ENCODE peak calls at places on chromosomes 11 and 22, in four cellular contexts. One of them, this sample, is unnamed.

GRCh38 chr11:37509471-37509870 is 911.4 kb upstream of the RAG2 start:
- DNase-seq in thyroid gland: no peak
- DNase-seq in right lobe of liver: no peak
- DNase-seq in gastrocnemius medialis: no peak
- DNase-seq in this sample: no peak

GRCh38 chr11:121780971-121781370 is 328.2 kb upstream of the SORL1-AS1 start:
- DNase-seq in thyroid gland: no peak
- DNase-seq in gastrocnemius medialis: no peak
- DNase-seq in right lobe of liver: no peak
- DNase-seq in this sample: no peak

GRCh38 chr11:128179049-128179448 is 408.3 kb downstream of the ETS1 start:
- DNase-seq in right lobe of liver: no peak
- DNase-seq in thyroid gland: no peak
- DNase-seq in gastrocnemius medialis: no peak
- DNase-seq in this sample: no peak

GRCh38 chr11:44623321-44623715 is 57.9 kb downstream of the CD82 start:
- DNase-seq in thyroid gland: peak
- DNase-seq in right lobe of liver: no peak
- DNase-seq in gastrocnemius medialis: no peak
- DNase-seq in this sample: no peak

GRCh38 chr22:41557401-41558240 is 3.2 kb upstream of the CSDC2 start:
- DNase-seq in thyroid gland: peak
- DNase-seq in right lobe of liver: peak
- DNase-seq in gastrocnemius medialis: no peak
- DNase-seq in this sample: no peak

GRCh38 chr11:91956711-91957110 is 267.9 kb upstream of the FAT3 start:
- DNase-seq in thyroid gland: no peak
- DNase-seq in gastrocnemius medialis: no peak
- DNase-seq in right lobe of liver: no peak
- DNase-seq in this sample: no peak

GRCh38 chr11:111115890-111116289 is 129.6 kb upstream of the POU2AF2 start:
- DNase-seq in right lobe of liver: no peak
- DNase-seq in gastrocnemius medialis: no peak
- DNase-seq in thyroid gland: no peak
- DNase-seq in this sample: no peak

GRCh38 chr11:10908215-10908990 is 50.5 kb upstream of the ZBED5 start:
- DNase-seq in right lobe of liver: no peak
- DNase-seq in thyroid gland: peak
- DNase-seq in gastrocnemius medialis: no peak
- DNase-seq in this sample: no peak

GRCh38 chr11:58726594-58727414 is 4.9 kb downstream of the GLYAT start:
- DNase-seq in right lobe of liver: no peak
- DNase-seq in gastrocnemius medialis: no peak
- DNase-seq in thyroid gland: no peak
- DNase-seq in this sample: no peak

GRCh38 chr22:45934659-45935341 is 42.2 kb downstream of the WNT7B start:
- DNase-seq in gastrocnemius medialis: no peak
- DNase-seq in right lobe of liver: no peak
- DNase-seq in thyroid gland: peak
- DNase-seq in this sample: peak

GRCh38 chr11:72411623-72412532 is 22.5 kb downstream of the CLPB start:
- DNase-seq in gastrocnemius medialis: no peak
- DNase-seq in thyroid gland: peak
- DNase-seq in right lobe of liver: no peak
- DNase-seq in this sample: peak

GRCh38 chr11:33248416-33248957 is 8.7 kb upstream of the HIPK3 start:
- DNase-seq in gastrocnemius medialis: no peak
- DNase-seq in thyroid gland: peak
- DNase-seq in right lobe of liver: no peak
- DNase-seq in this sample: no peak

GRCh38 chr22:41917906-41918791 is 3.3 kb upstream of the SHISA8 start:
- DNase-seq in thyroid gland: peak
- DNase-seq in right lobe of liver: peak
- DNase-seq in gastrocnemius medialis: no peak
- DNase-seq in this sample: no peak

GRCh38 chr11:75931124-75931523 is 116.1 kb downstream of the UVRAG start:
- DNase-seq in thyroid gland: no peak
- DNase-seq in gastrocnemius medialis: no peak
- DNase-seq in right lobe of liver: no peak
- DNase-seq in this sample: no peak

GRCh38 chr22:28358244-28358777 is 321.3 kb downstream of the TTC28 start:
- DNase-seq in gastrocnemius medialis: no peak
- DNase-seq in right lobe of liver: no peak
- DNase-seq in thyroid gland: no peak
- DNase-seq in this sample: no peak

GRCh38 chr11:59791639-59792038 is 18.9 kb downstream of the MRPL16 start:
- DNase-seq in right lobe of liver: no peak
- DNase-seq in thyroid gland: no peak
- DNase-seq in gastrocnemius medialis: no peak
- DNase-seq in this sample: no peak

GRCh38 chr11:85965202-85965601 is 103.7 kb downstream of the PICALM start:
- DNase-seq in right lobe of liver: no peak
- DNase-seq in thyroid gland: no peak
- DNase-seq in gastrocnemius medialis: no peak
- DNase-seq in this sample: no peak

GRCh38 chr11:117315285-117316196 is 515 bp downstream of the BACE1 start:
- DNase-seq in thyroid gland: peak
- DNase-seq in right lobe of liver: peak
- DNase-seq in gastrocnemius medialis: no peak
- DNase-seq in this sample: no peak

GRCh38 chr11:69546735-69547370 is 65.4 kb downstream of the LINC01488 start:
- DNase-seq in thyroid gland: no peak
- DNase-seq in gastrocnemius medialis: no peak
- DNase-seq in right lobe of liver: no peak
- DNase-seq in this sample: peak

GRCh38 chr22:43090130-43090789 is 1.1 kb upstream of the TTLL1 start:
- DNase-seq in gastrocnemius medialis: peak
- DNase-seq in right lobe of liver: peak
- DNase-seq in thyroid gland: peak
- DNase-seq in this sample: peak

GRCh38 chr11:33211588-33211987 is 45.6 kb upstream of the HIPK3 start:
- DNase-seq in right lobe of liver: no peak
- DNase-seq in thyroid gland: no peak
- DNase-seq in gastrocnemius medialis: no peak
- DNase-seq in this sample: no peak

GRCh38 chr11:2940166-2940929 is 11.1 kb upstream of the PHLDA2 start:
- DNase-seq in right lobe of liver: no peak
- DNase-seq in thyroid gland: peak
- DNase-seq in gastrocnemius medialis: no peak
- DNase-seq in this sample: peak

GRCh38 chr11:72789493-72790131 is 4.2 kb downstream of the STARD10 start:
- DNase-seq in thyroid gland: no peak
- DNase-seq in right lobe of liver: peak
- DNase-seq in gastrocnemius medialis: peak
- DNase-seq in this sample: no peak

GRCh38 chr22:43110927-43111623 is 525 bp downstream of the BIK start:
- DNase-seq in gastrocnemius medialis: no peak
- DNase-seq in thyroid gland: peak
- DNase-seq in right lobe of liver: peak
- DNase-seq in this sample: peak

GRCh38 chr11:45654741-45655283 is 10.6 kb downstream of the CHST1 start:
- DNase-seq in gastrocnemius medialis: no peak
- DNase-seq in thyroid gland: no peak
- DNase-seq in right lobe of liver: no peak
- DNase-seq in this sample: no peak

GRCh38 chr11:112270551-112271180 is 10.0 kb upstream of the PLET1 start:
- DNase-seq in right lobe of liver: no peak
- DNase-seq in thyroid gland: peak
- DNase-seq in gastrocnemius medialis: no peak
- DNase-seq in this sample: no peak

GRCh38 chr11:82939456-82939855 is 37.9 kb downstream of the DDIAS start:
- DNase-seq in thyroid gland: no peak
- DNase-seq in right lobe of liver: no peak
- DNase-seq in gastrocnemius medialis: no peak
- DNase-seq in this sample: no peak

GRCh38 chr22:26479792-26480610 is 3.6 kb downstream of the HPS4 start:
- DNase-seq in right lobe of liver: no peak
- DNase-seq in gastrocnemius medialis: no peak
- DNase-seq in thyroid gland: no peak
- DNase-seq in this sample: no peak

GRCh38 chr22:46738961-46739870 is 1.2 kb upstream of the CERK start:
- DNase-seq in thyroid gland: peak
- DNase-seq in right lobe of liver: no peak
- DNase-seq in gastrocnemius medialis: peak
- DNase-seq in this sample: no peak

GRCh38 chr22:23207786-23208325 is 27.5 kb downstream of the BCR start:
- DNase-seq in right lobe of liver: no peak
- DNase-seq in gastrocnemius medialis: no peak
- DNase-seq in thyroid gland: peak
- DNase-seq in this sample: no peak

GRCh38 chr11:118438314-118438931 is 2.1 kb downstream of the KMT2A start:
- DNase-seq in right lobe of liver: no peak
- DNase-seq in gastrocnemius medialis: peak
- DNase-seq in thyroid gland: peak
- DNase-seq in this sample: no peak

GRCh38 chr22:38984224-38984623 is 2.1 kb downstream of the APOBEC3B start:
- DNase-seq in right lobe of liver: no peak
- DNase-seq in thyroid gland: no peak
- DNase-seq in gastrocnemius medialis: no peak
- DNase-seq in this sample: no peak

GRCh38 chr22:38986629-38987028 is 4.5 kb downstream of the APOBEC3B start:
- DNase-seq in gastrocnemius medialis: no peak
- DNase-seq in thyroid gland: no peak
- DNase-seq in right lobe of liver: no peak
- DNase-seq in this sample: no peak

GRCh38 chr22:38981005-38981658 is 1.0 kb upstream of the APOBEC3B start:
- DNase-seq in gastrocnemius medialis: no peak
- DNase-seq in thyroid gland: peak
- DNase-seq in right lobe of liver: no peak
- DNase-seq in this sample: peak

GRCh38 chr22:38981659-38982007 is 514 bp upstream of the APOBEC3B start:
- DNase-seq in thyroid gland: peak
- DNase-seq in right lobe of liver: no peak
- DNase-seq in gastrocnemius medialis: no peak
- DNase-seq in this sample: no peak

DNA sequence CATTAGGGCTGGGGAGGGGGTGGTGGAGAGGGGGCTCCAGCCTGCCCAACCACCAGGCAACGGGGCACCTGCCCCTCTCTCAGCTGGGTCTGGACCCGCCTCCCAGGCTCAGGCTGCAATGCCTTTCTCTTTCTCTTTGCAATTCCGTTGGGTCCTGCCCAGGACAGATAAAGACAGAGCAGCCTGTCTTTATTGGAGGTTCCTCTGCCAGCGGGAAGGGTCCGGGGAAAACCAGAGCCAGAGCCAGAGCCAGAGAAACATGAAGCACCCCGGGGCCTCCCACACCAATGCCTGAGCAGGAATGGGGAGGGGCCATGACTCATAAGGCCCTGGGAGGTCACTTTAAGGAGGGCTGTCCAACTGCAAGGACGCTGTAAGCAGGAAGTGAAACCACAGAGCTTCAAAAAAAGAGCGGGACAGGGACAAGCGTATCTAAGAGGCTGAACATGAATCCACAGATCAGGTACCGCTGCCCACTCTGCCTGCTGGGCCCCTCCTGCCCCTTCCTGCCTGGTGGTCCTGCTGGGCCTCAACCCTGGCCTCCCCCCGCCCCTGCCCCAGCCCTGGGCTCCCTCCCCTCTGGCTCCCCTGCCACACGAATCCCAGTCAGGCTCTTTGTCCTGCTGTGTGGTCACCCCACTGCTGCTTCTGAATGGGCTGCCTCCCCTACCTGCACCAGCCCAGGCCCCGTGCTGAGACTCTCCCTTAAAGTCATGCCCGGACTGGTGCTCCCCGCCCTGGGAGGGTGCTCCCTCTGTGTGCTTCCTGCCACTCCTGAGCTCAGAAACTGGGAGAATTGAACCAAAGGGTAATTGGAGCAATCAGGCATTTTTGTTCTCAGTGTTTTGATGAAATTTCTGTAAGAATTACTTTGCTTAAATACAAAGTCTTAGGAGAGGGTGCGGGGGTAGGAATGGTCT is at the start of gene APOBEC3B:
- DNase-seq in right lobe of liver: peak
- DNase-seq in thyroid gland: peak
- DNase-seq in gastrocnemius medialis: peak
- DNase-seq in this sample: no peak
- TF ChIP-seq POLR2A in right lobe of liver: peak
- TF ChIP-seq POLR2A in thyroid gland: no peak
- TF ChIP-seq POLR2A in gastrocnemius medialis: no peak
- TF ChIP-seq POLR2A in this sample: no peak

DNA sequence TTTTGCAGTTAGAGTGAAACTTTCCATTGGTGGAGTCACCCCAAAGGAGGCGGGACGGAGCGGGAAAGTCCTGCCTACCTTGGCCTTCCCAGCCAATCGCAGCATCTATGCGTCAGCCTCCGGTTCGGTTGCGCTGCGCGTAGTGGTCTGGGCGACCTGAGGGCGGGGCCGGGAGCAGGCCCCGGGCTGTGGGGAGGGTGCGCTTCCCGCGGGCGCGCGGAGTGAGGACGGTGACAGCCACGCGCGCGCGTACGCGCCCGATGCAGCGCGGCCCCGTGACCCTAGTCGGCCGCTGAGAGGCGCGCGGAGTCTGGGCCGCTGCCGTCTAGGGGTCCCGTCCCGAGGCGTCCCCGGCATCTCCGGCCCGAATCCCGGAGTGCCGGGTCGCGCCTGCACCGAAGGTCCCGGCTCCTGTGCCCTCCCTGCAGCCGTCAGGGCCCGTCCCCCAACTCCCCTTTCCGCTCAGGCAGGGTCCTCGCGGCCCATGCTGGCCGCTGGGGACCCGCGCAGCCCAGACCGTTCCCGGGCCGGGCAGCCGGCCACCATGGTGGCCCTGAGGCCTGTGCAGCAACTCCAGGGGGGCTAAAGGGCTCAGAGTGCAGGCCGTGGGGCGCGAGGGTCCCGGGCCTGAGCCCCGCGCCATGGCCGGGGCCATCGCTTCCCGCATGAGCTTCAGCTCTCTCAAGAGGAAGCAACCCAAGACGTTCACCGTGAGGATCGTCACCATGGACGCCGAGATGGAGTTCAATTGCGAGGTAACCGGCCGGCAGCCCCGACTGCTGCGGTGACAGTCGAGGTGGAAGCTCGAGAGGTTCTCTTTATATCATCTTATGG is at the start of gene NF2:
- DNase-seq in right lobe of liver: peak
- DNase-seq in thyroid gland: peak
- DNase-seq in gastrocnemius medialis: peak
- DNase-seq in this sample: peak
- TF ChIP-seq POLR2A in right lobe of liver: peak
- TF ChIP-seq POLR2A in thyroid gland: peak
- TF ChIP-seq POLR2A in gastrocnemius medialis: peak
- TF ChIP-seq POLR2A in this sample: no peak

GRCh38 chr11:6389921-6390717 is at the start of gene SMPD1:
- DNase-seq in thyroid gland: peak
- DNase-seq in gastrocnemius medialis: peak
- DNase-seq in right lobe of liver: peak
- DNase-seq in this sample: peak
- TF ChIP-seq POLR2A in thyroid gland: peak
- TF ChIP-seq POLR2A in gastrocnemius medialis: peak
- TF ChIP-seq POLR2A in right lobe of liver: peak
- TF ChIP-seq POLR2A in this sample: peak

DNA sequence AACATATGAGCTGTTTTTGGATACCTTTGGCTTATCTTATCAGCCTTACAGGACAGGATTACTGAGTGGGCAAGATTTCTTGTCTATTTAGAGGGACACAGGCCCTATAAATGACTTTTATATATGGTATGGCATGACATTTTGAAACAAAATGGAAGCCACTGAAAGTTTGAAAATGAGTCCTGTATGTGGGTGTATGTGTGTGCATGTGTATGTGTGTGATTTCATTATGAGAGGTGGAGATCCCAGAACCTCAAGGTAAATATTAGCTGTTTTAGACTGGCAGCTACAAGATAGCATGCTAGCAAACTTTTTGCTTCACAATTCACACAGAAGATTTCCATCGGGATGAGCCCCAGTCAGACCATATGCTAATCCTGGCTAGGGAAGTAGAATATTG is 970.5 kb upstream of the CCDC90B start:
- DNase-seq in gastrocnemius medialis: no peak
- DNase-seq in thyroid gland: no peak
- DNase-seq in right lobe of liver: no peak
- DNase-seq in this sample: no peak
- TF ChIP-seq POLR2A in gastrocnemius medialis: no peak
- TF ChIP-seq POLR2A in thyroid gland: no peak
- TF ChIP-seq POLR2A in right lobe of liver: no peak
- TF ChIP-seq POLR2A in this sample: no peak

This sample was measured in breast epithelium.